ENCODE peak calls at places on chromosomes 1 and 21, in six cellular contexts. B is MCF 10A, J is T-helper 22 cell, Z is NCI-H2081, O is GM20000, Y is HEK293T. N is an unnamed sample.
A peak's percentile ranks its signal among the peaks of the same experiment; 100 is the strongest.

GRCh38 chr1:193348126-193349045 is 162.0 kb upstream of the B3GALT2 start:
- DNase-seq in B (no peak), J (no peak), Z (no peak), O (no peak), Y (no peak), N (no peak)

GRCh38 chr1:204830671-204831585 is 39.7 kb upstream of the NFASC start:
- DNase-seq in B (no peak), J (no peak), Z (no peak), O (no peak), Y (no peak), N (peak; percentile 71)

GRCh38 chr1:182507685-182508084 is 57.7 kb downstream of the RGSL1 start:
- DNase-seq in B (peak; percentile 53), J (no peak), Z (no peak), O (no peak), Y (no peak), N (peak; percentile 21)

GRCh38 chr1:51433269-51433971 is 85.6 kb downstream of the EPS15 start:
- DNase-seq in B (no peak), J (no peak), Z (no peak), O (no peak), Y (no peak), N (no peak)

GRCh38 chr1:192751260-192751659 is 57.6 kb upstream of the RGS2 start:
- DNase-seq in B (no peak), J (no peak), Z (no peak), O (no peak), Y (no peak), N (no peak)

GRCh38 chr1:8152731-8153702 is 126.9 kb upstream of the ERRFI1 start:
- DNase-seq in B (no peak), J (peak; percentile 42), Z (no peak), O (no peak), Y (no peak), N (no peak)

GRCh38 chr1:155889566-155889965 is 21.6 kb downstream of the RIT1 start:
- DNase-seq in B (no peak), J (no peak), Z (no peak), O (no peak), Y (no peak), N (no peak)

GRCh38 chr21:45849651-45850050 is 131.9 kb upstream of the COL6A1 start:
- DNase-seq in B (no peak), J (no peak), Z (no peak), O (no peak), Y (no peak), N (no peak)

GRCh38 chr1:37797750-37798345 is 4.2 kb downstream of the MANEAL start:
- DNase-seq in B (peak; percentile 30), J (no peak), Z (no peak), O (no peak), Y (no peak), N (no peak)

GRCh38 chr1:30661311-30661710 is 62.1 kb downstream of the MATN1 start:
- DNase-seq in B (no peak), J (no peak), Z (no peak), O (no peak), Y (no peak), N (no peak)

GRCh38 chr1:109482796-109483638 is 688 bp upstream of the ATXN7L2 start:
- DNase-seq in B (no peak), J (peak; percentile 42), Z (no peak), O (peak; percentile 38), Y (peak; percentile 63), N (no peak)

GRCh38 chr1:16612332-16613172 is 812 bp downstream of the NBPF1 start:
- DNase-seq in B (peak; percentile 68), J (no peak), Z (no peak), O (peak; percentile 64), Y (peak; percentile 67), N (peak; percentile 82)

GRCh38 chr1:30515746-30516504 is 207.5 kb downstream of the MATN1 start:
- DNase-seq in B (no peak), J (no peak), Z (no peak), O (no peak), Y (no peak), N (no peak)

GRCh38 chr1:31524196-31524967 is 51.9 kb upstream of the TINAGL1 start:
- DNase-seq in B (no peak), J (no peak), Z (no peak), O (no peak), Y (no peak), N (no peak)

N was measured in NCI-H1417.